ENCODE peak calls at places on chromosome 3, in nine cellular contexts. One of them, this sample, is unnamed.

GRCh38 chr3:62538706-62539356 is 165.5 kb upstream of the FEZF2 start:
- DNase-seq in OCI-LY7: no peak
- DNase-seq in sigmoid colon: no peak
- DNase-seq in left lung: no peak
- DNase-seq in cardiac muscle cell: no peak
- DNase-seq in AG04449: no peak
- DNase-seq in omental fat pad: no peak
- DNase-seq in DND-41: no peak
- DNase-seq in right lobe of liver: no peak
- DNase-seq in this sample: no peak

GRCh38 chr3:50327129-50327528 is 894 bp downstream of the TUSC2 start:
- DNase-seq in DND-41: no peak
- DNase-seq in omental fat pad: no peak
- DNase-seq in sigmoid colon: no peak
- DNase-seq in left lung: no peak
- DNase-seq in OCI-LY7: no peak
- DNase-seq in cardiac muscle cell: no peak
- DNase-seq in AG04449: no peak
- DNase-seq in right lobe of liver: no peak
- DNase-seq in this sample: no peak

GRCh38 chr3:7204848-7205156 is 343.9 kb downstream of the GRM7 start:
- DNase-seq in AG04449: no peak
- DNase-seq in omental fat pad: no peak
- DNase-seq in DND-41: no peak
- DNase-seq in cardiac muscle cell: no peak
- DNase-seq in left lung: no peak
- DNase-seq in right lobe of liver: no peak
- DNase-seq in OCI-LY7: no peak
- DNase-seq in sigmoid colon: no peak
- DNase-seq in this sample: no peak

GRCh38 chr3:11331101-11331500 is 58.9 kb downstream of the ATG7 start:
- DNase-seq in right lobe of liver: no peak
- DNase-seq in omental fat pad: no peak
- DNase-seq in DND-41: no peak
- DNase-seq in OCI-LY7: no peak
- DNase-seq in sigmoid colon: no peak
- DNase-seq in cardiac muscle cell: no peak
- DNase-seq in AG04449: no peak
- DNase-seq in left lung: no peak
- DNase-seq in this sample: no peak

GRCh38 chr3:128720891-128721290 is 5.1 kb upstream of the RAB7A start:
- DNase-seq in right lobe of liver: no peak
- DNase-seq in cardiac muscle cell: no peak
- DNase-seq in AG04449: no peak
- DNase-seq in omental fat pad: no peak
- DNase-seq in OCI-LY7: no peak
- DNase-seq in left lung: no peak
- DNase-seq in sigmoid colon: peak; percentile 25
- DNase-seq in DND-41: no peak
- DNase-seq in this sample: no peak

GRCh38 chr3:190380184-190380583 is 7.8 kb upstream of the CLDN16 start:
- DNase-seq in cardiac muscle cell: no peak
- DNase-seq in omental fat pad: no peak
- DNase-seq in AG04449: no peak
- DNase-seq in right lobe of liver: no peak
- DNase-seq in DND-41: no peak
- DNase-seq in sigmoid colon: no peak
- DNase-seq in OCI-LY7: no peak
- DNase-seq in left lung: no peak
- DNase-seq in this sample: no peak

GRCh38 chr3:152317956-152318355 is 49.2 kb downstream of the MBNL1 start:
- DNase-seq in omental fat pad: no peak
- DNase-seq in cardiac muscle cell: no peak
- DNase-seq in left lung: no peak
- DNase-seq in sigmoid colon: no peak
- DNase-seq in AG04449: no peak
- DNase-seq in DND-41: no peak
- DNase-seq in OCI-LY7: no peak
- DNase-seq in right lobe of liver: no peak
- DNase-seq in this sample: no peak

GRCh38 chr3:145735631-145736030 is 425.4 kb downstream of the PLOD2 start:
- DNase-seq in right lobe of liver: no peak
- DNase-seq in omental fat pad: no peak
- DNase-seq in DND-41: no peak
- DNase-seq in sigmoid colon: no peak
- DNase-seq in left lung: no peak
- DNase-seq in cardiac muscle cell: no peak
- DNase-seq in OCI-LY7: no peak
- DNase-seq in AG04449: no peak
- DNase-seq in this sample: no peak

GRCh38 chr3:25412269-25412668 is 15.8 kb upstream of the RARB start:
- DNase-seq in sigmoid colon: no peak
- DNase-seq in left lung: no peak
- DNase-seq in DND-41: no peak
- DNase-seq in AG04449: no peak
- DNase-seq in OCI-LY7: no peak
- DNase-seq in cardiac muscle cell: no peak
- DNase-seq in omental fat pad: no peak
- DNase-seq in right lobe of liver: no peak
- DNase-seq in this sample: no peak

GRCh38 chr3:146125946-146126345 is 35.0 kb downstream of the PLOD2 start:
- DNase-seq in cardiac muscle cell: no peak
- DNase-seq in sigmoid colon: no peak
- DNase-seq in right lobe of liver: no peak
- DNase-seq in AG04449: peak; percentile 83
- DNase-seq in left lung: no peak
- DNase-seq in DND-41: no peak
- DNase-seq in OCI-LY7: no peak
- DNase-seq in omental fat pad: no peak
- DNase-seq in this sample: no peak

GRCh38 chr3:191340976-191341375 is 10.7 kb upstream of the UTS2B start:
- DNase-seq in DND-41: no peak
- DNase-seq in AG04449: no peak
- DNase-seq in right lobe of liver: no peak
- DNase-seq in sigmoid colon: no peak
- DNase-seq in OCI-LY7: no peak
- DNase-seq in omental fat pad: no peak
- DNase-seq in left lung: no peak
- DNase-seq in cardiac muscle cell: no peak
- DNase-seq in this sample: no peak

GRCh38 chr3:121637922-121638321 is 22.8 kb downstream of the HCLS1 start:
- DNase-seq in cardiac muscle cell: no peak
- DNase-seq in sigmoid colon: no peak
- DNase-seq in omental fat pad: no peak
- DNase-seq in right lobe of liver: no peak
- DNase-seq in left lung: no peak
- DNase-seq in OCI-LY7: no peak
- DNase-seq in DND-41: no peak
- DNase-seq in AG04449: no peak
- DNase-seq in this sample: no peak

GRCh38 chr3:124552224-124552623 is 178.0 kb upstream of the UMPS start:
- DNase-seq in DND-41: no peak
- DNase-seq in cardiac muscle cell: no peak
- DNase-seq in right lobe of liver: peak; percentile 70
- DNase-seq in AG04449: no peak
- DNase-seq in omental fat pad: no peak
- DNase-seq in left lung: no peak
- DNase-seq in OCI-LY7: no peak
- DNase-seq in sigmoid colon: no peak
- DNase-seq in this sample: no peak

GRCh38 chr3:39317571-39318169 is 11.8 kb upstream of the CCR8 start:
- DNase-seq in right lobe of liver: no peak
- DNase-seq in DND-41: no peak
- DNase-seq in sigmoid colon: no peak
- DNase-seq in cardiac muscle cell: no peak
- DNase-seq in AG04449: no peak
- DNase-seq in OCI-LY7: no peak
- DNase-seq in left lung: no peak
- DNase-seq in omental fat pad: no peak
- DNase-seq in this sample: no peak

GRCh38 chr3:42804831-42805821 is 836 bp upstream of the HIGD1A start:
- DNase-seq in omental fat pad: no peak
- DNase-seq in cardiac muscle cell: peak; percentile 62
- DNase-seq in left lung: peak; percentile 82
- DNase-seq in right lobe of liver: peak; percentile 92
- DNase-seq in sigmoid colon: peak; percentile 73
- DNase-seq in AG04449: no peak
- DNase-seq in OCI-LY7: no peak
- DNase-seq in DND-41: no peak
- DNase-seq in this sample: no peak

GRCh38 chr3:126113733-126114132 is 29.8 kb upstream of the SLC41A3 start:
- DNase-seq in omental fat pad: no peak
- DNase-seq in right lobe of liver: peak; percentile 48
- DNase-seq in left lung: no peak
- DNase-seq in sigmoid colon: peak; percentile 58
- DNase-seq in DND-41: no peak
- DNase-seq in cardiac muscle cell: peak; percentile 30
- DNase-seq in OCI-LY7: peak; percentile 18
- DNase-seq in AG04449: no peak
- DNase-seq in this sample: no peak
- TF ChIP-seq CTCF in omental fat pad: no peak
- TF ChIP-seq CTCF in right lobe of liver: peak; percentile 8
- TF ChIP-seq CTCF in left lung: no peak
- TF ChIP-seq CTCF in sigmoid colon: no peak
- TF ChIP-seq CTCF in DND-41: peak; percentile 52
- TF ChIP-seq CTCF in cardiac muscle cell: peak; percentile 36
- TF ChIP-seq CTCF in OCI-LY7: peak; percentile 62
- TF ChIP-seq CTCF in AG04449: peak; percentile 33
- TF ChIP-seq CTCF in this sample: no peak

GRCh38 chr3:169739067-169739466 is 25.8 kb downstream of the TERC start:
- DNase-seq in DND-41: no peak
- DNase-seq in left lung: no peak
- DNase-seq in AG04449: no peak
- DNase-seq in OCI-LY7: no peak
- DNase-seq in cardiac muscle cell: no peak
- DNase-seq in sigmoid colon: no peak
- DNase-seq in right lobe of liver: no peak
- DNase-seq in omental fat pad: no peak
- DNase-seq in this sample: no peak

GRCh38 chr3:169746924-169747323 is 17.9 kb downstream of the TERC start:
- DNase-seq in left lung: no peak
- DNase-seq in DND-41: no peak
- DNase-seq in cardiac muscle cell: no peak
- DNase-seq in right lobe of liver: no peak
- DNase-seq in AG04449: no peak
- DNase-seq in omental fat pad: no peak
- DNase-seq in sigmoid colon: no peak
- DNase-seq in OCI-LY7: no peak
- DNase-seq in this sample: no peak

GRCh38 chr3:169748670-169749069 is 16.2 kb downstream of the TERC start:
- DNase-seq in left lung: no peak
- DNase-seq in right lobe of liver: no peak
- DNase-seq in omental fat pad: no peak
- DNase-seq in cardiac muscle cell: no peak
- DNase-seq in DND-41: no peak
- DNase-seq in OCI-LY7: no peak
- DNase-seq in sigmoid colon: no peak
- DNase-seq in AG04449: no peak
- DNase-seq in this sample: no peak

DNA sequence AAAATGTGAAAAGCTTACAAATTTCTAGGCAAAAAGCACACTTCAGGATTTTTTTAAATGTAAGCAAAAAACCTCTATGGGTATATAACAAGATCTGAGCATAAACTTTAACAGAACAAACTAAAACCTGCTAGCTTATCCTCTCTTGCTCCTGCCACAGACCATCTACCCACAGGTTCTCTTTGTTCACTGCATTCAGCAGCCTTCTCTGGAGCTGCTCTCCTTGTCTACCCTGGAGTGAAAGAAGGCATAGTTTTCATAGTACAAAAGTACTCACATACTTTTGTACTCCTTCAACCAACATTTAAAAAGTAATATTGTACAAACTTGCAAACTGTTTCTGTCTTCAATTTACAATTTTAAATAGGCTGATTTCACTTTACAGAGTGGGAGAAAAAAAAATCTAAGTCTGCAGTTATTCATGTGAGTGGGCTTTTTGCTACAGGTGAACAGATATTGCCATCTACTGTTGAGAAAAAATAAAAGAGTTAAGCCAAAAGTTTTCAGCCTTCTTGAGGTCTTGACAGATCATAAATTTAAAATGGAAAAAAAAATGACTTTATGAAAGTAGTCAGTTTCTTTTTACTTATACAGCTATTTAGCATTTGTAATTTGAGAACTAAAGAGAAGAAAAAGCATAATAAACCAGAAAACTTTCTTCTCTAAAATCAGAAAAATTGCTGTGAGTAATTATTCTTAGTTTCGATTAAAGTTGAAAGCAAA is 20.4 kb downstream of the TERC start:
- DNase-seq in left lung: no peak
- DNase-seq in OCI-LY7: peak; percentile 30
- DNase-seq in AG04449: no peak
- DNase-seq in right lobe of liver: no peak
- DNase-seq in sigmoid colon: no peak
- DNase-seq in DND-41: no peak
- DNase-seq in cardiac muscle cell: no peak
- DNase-seq in omental fat pad: no peak
- DNase-seq in this sample: no peak
- TF ChIP-seq CTCF in left lung: no peak
- TF ChIP-seq CTCF in OCI-LY7: peak; percentile 85
- TF ChIP-seq CTCF in AG04449: no peak
- TF ChIP-seq CTCF in right lobe of liver: peak; percentile 24
- TF ChIP-seq CTCF in sigmoid colon: no peak
- TF ChIP-seq CTCF in DND-41: peak; percentile 51
- TF ChIP-seq CTCF in cardiac muscle cell: peak; percentile 46
- TF ChIP-seq CTCF in omental fat pad: no peak
- TF ChIP-seq CTCF in this sample: peak; percentile 28

GRCh38 chr3:32835049-32835371 is 17.2 kb downstream of the TRIM71 start:
- DNase-seq in omental fat pad: no peak
- DNase-seq in AG04449: no peak
- DNase-seq in left lung: no peak
- DNase-seq in OCI-LY7: no peak
- DNase-seq in sigmoid colon: no peak
- DNase-seq in cardiac muscle cell: no peak
- DNase-seq in right lobe of liver: no peak
- DNase-seq in DND-41: no peak
- DNase-seq in this sample: no peak
- TF ChIP-seq CTCF in omental fat pad: no peak
- TF ChIP-seq CTCF in AG04449: no peak
- TF ChIP-seq CTCF in left lung: no peak
- TF ChIP-seq CTCF in OCI-LY7: no peak
- TF ChIP-seq CTCF in sigmoid colon: no peak
- TF ChIP-seq CTCF in cardiac muscle cell: no peak
- TF ChIP-seq CTCF in right lobe of liver: no peak
- TF ChIP-seq CTCF in DND-41: no peak
- TF ChIP-seq CTCF in this sample: no peak

GRCh38 chr3:137121704-137122314 is 164.0 kb downstream of the IL20RB start:
- DNase-seq in AG04449: no peak
- DNase-seq in sigmoid colon: no peak
- DNase-seq in OCI-LY7: peak; percentile 46
- DNase-seq in cardiac muscle cell: peak; percentile 63
- DNase-seq in omental fat pad: no peak
- DNase-seq in left lung: no peak
- DNase-seq in right lobe of liver: no peak
- DNase-seq in DND-41: peak; percentile 49
- DNase-seq in this sample: peak; percentile 55
- TF ChIP-seq CTCF in AG04449: peak; percentile 66
- TF ChIP-seq CTCF in sigmoid colon: no peak
- TF ChIP-seq CTCF in OCI-LY7: peak; percentile 81
- TF ChIP-seq CTCF in cardiac muscle cell: peak; percentile 77
- TF ChIP-seq CTCF in omental fat pad: no peak
- TF ChIP-seq CTCF in left lung: peak; percentile 20
- TF ChIP-seq CTCF in right lobe of liver: peak; percentile 47
- TF ChIP-seq CTCF in DND-41: peak; percentile 82
- TF ChIP-seq CTCF in this sample: peak; percentile 74